ENCODE peak calls at places on chromosomes 11 and 22, in eight cellular contexts. M is hepatic stellate cell; O is effector CD4-positive, alpha-beta T cell; U is HEK293T; R is psoas muscle; H is PC-3; C is AG08395; Z is T-cell. B is an unnamed sample.

GRCh38 chr22:27456696-27457503 is 344.7 kb downstream of the MN1 start:
- DNase-seq in M (peak; percentile 86), O (no peak), U (no peak), R (no peak), H (peak; percentile 86), C (peak; percentile 87), Z (no peak), B (no peak)

GRCh38 chr11:125916683-125917337 is 12.5 kb downstream of the DDX25 start:
- DNase-seq in M (no peak), O (no peak), U (no peak), R (no peak), H (peak; percentile 11), C (no peak), Z (no peak), B (no peak)

GRCh38 chr22:43743131-43743530 is 69.0 kb downstream of the EFCAB6 start:
- DNase-seq in M (no peak), O (no peak), U (peak; percentile 59), R (no peak), H (peak; percentile 14), C (no peak), Z (no peak), B (no peak)

GRCh38 chr11:87405356-87405755 is 367.6 kb downstream of the TMEM135 start:
- DNase-seq in M (no peak), O (no peak), U (no peak), R (no peak), H (no peak), C (no peak), Z (no peak), B (no peak)

GRCh38 chr11:10654211-10655150 is 39.1 kb downstream of the IRAG1 start:
- DNase-seq in M (no peak), O (peak; percentile 16), U (peak; percentile 60), R (no peak), H (peak; percentile 62), C (no peak), Z (peak; percentile 16), B (peak; percentile 73)

GRCh38 chr11:10302744-10303557 is 1.9 kb upstream of the ADM start:
- DNase-seq in M (peak; percentile 49), O (peak; percentile 59), U (no peak), R (peak; percentile 93), H (peak; percentile 67), C (peak; percentile 62), Z (peak; percentile 50), B (peak; percentile 94)

GRCh38 chr11:24496728-24497396 is at the start of gene LUZP2:
- DNase-seq in M (peak; percentile 6), O (no peak), U (peak; percentile 33), R (peak; percentile 48), H (peak; percentile 50), C (peak; percentile 14), Z (no peak), B (no peak)

GRCh38 chr11:95884364-95884763 is 39.5 kb downstream of the MTMR2 start:
- DNase-seq in M (no peak), O (no peak), U (no peak), R (no peak), H (peak; percentile 16), C (peak; percentile 2), Z (no peak), B (no peak)

GRCh38 chr22:37739611-37740049 is 42.8 kb downstream of the TRIOBP start:
- DNase-seq in M (no peak), O (no peak), U (no peak), R (peak; percentile 68), H (no peak), C (no peak), Z (no peak), B (no peak)

GRCh38 chr11:63557548-63557947 is 5.6 kb downstream of the PLAAT2 start:
- DNase-seq in M (no peak), O (no peak), U (no peak), R (no peak), H (no peak), C (no peak), Z (no peak), B (no peak)

GRCh38 chr11:17979770-17980371 is 33.0 kb downstream of the SERGEF start:
- DNase-seq in M (peak; percentile 16), O (peak; percentile 3), U (peak; percentile 75), R (no peak), H (peak; percentile 61), C (peak; percentile 45), Z (no peak), B (peak; percentile 23)

GRCh38 chr11:128179512-128179911 is 407.8 kb downstream of the ETS1 start:
- DNase-seq in M (no peak), O (no peak), U (no peak), R (no peak), H (peak; percentile 24), C (no peak), Z (no peak), B (no peak)

GRCh38 chr22:37133304-37134018 is 16.3 kb downstream of the IL2RB start:
- DNase-seq in M (no peak), O (no peak), U (no peak), R (no peak), H (no peak), C (no peak), Z (no peak), B (no peak)

GRCh38 chr22:26476705-26477340 is 6.8 kb downstream of the HPS4 start:
- DNase-seq in M (peak; percentile 48), O (no peak), U (no peak), R (no peak), H (no peak), C (no peak), Z (no peak), B (no peak)

GRCh38 chr22:24305260-24305692 is 34.6 kb downstream of the SPECC1L start:
- DNase-seq in M (no peak), O (no peak), U (no peak), R (no peak), H (peak; percentile 62), C (no peak), Z (no peak), B (no peak)

GRCh38 chr22:18109410-18110193 is 1.0 kb upstream of the TUBA8 start:
- DNase-seq in M (no peak), O (no peak), U (no peak), R (no peak), H (no peak), C (no peak), Z (no peak), B (no peak)

GRCh38 chr11:73141031-73141308 is 1.1 kb downstream of the FCHSD2 start:
- DNase-seq in M (peak; percentile 41), O (no peak), U (no peak), R (peak; percentile 65), H (peak; percentile 35), C (peak; percentile 25), Z (no peak), B (peak; percentile 58)

GRCh38 chr11:120652705-120653335 is 141.3 kb downstream of the GRIK4 start:
- DNase-seq in M (no peak), O (no peak), U (no peak), R (no peak), H (peak; percentile 37), C (no peak), Z (no peak), B (no peak)

GRCh38 chr11:1219446-1219835 is 3.4 kb upstream of the MUC5B start:
- DNase-seq in M (no peak), O (no peak), U (no peak), R (peak; percentile 35), H (no peak), C (no peak), Z (no peak), B (no peak)

GRCh38 chr11:77231800-77232199 is 69.7 kb downstream of the GDPD4 start:
- DNase-seq in M (no peak), O (no peak), U (no peak), R (no peak), H (no peak), C (no peak), Z (no peak), B (no peak)

GRCh38 chr22:17781319-17782031 is 7.2 kb upstream of the BID start:
- DNase-seq in M (peak; percentile 85), O (peak; percentile 32), U (no peak), R (peak; percentile 54), H (peak; percentile 25), C (peak; percentile 91), Z (peak; percentile 35), B (peak; percentile 72)